ENCODE peak calls at places on chromosome X, in five cellular contexts. L is sigmoid colon, D is HepG2, T is fibroblast of lung, G is suprapubic skin. X is an unnamed sample.

GRCh38 chrX:39907964-39908616 is 189.7 kb downstream of the BCOR start:
- DNase-seq in G (no peak), T (peak), D (peak), L (peak), X (no peak)

GRCh38 chrX:131763674-131764073 is 219.8 kb downstream of the OR13H1 start:
- DNase-seq in G (peak), L (peak), D (no peak), T (no peak), X (no peak)

GRCh38 chrX:18654873-18655836 is 16.8 kb downstream of the RS1 start:
- DNase-seq in T (peak), L (no peak), G (no peak), D (peak), X (no peak)

GRCh38 chrX:102659790-102660757 is 8.8 kb downstream of the GPRASP1 start:
- DNase-seq in T (peak), G (peak), L (peak), D (peak), X (peak)

GRCh38 chrX:151228935-151229334 is 52.6 kb downstream of the GPR50 start:
- DNase-seq in L (no peak), D (no peak), T (no peak), G (no peak), X (no peak)

GRCh38 chrX:46263494-46263893 is 281.7 kb downstream of the ZNF674 start:
- DNase-seq in D (no peak), G (no peak), T (no peak), L (no peak), X (no peak)

GRCh38 chrX:111823068-111823467 is 52.9 kb upstream of the TRPC5OS start:
- DNase-seq in L (no peak), G (no peak), T (no peak), D (no peak), X (no peak)

GRCh38 chrX:110257889-110258288 is 60.0 kb downstream of the AMMECR1 start:
- DNase-seq in G (no peak), T (no peak), D (no peak), L (no peak), X (no peak)

GRCh38 chrX:9587551-9588096 is 122.8 kb downstream of the TBL1X start:
- DNase-seq in T (no peak), L (no peak), G (no peak), D (no peak), X (no peak)

GRCh38 chrX:68534696-68535095 is 35.8 kb downstream of the YIPF6 start:
- DNase-seq in T (no peak), G (no peak), D (no peak), L (no peak), X (no peak)

GRCh38 chrX:54754854-54755253 is 43.2 kb downstream of the ITIH6 start:
- DNase-seq in L (no peak), T (no peak), G (no peak), D (no peak), X (no peak)

GRCh38 chrX:22059800-22060199 is 27.7 kb downstream of the PHEX start:
- DNase-seq in T (no peak), G (no peak), D (no peak), L (no peak), X (no peak)
- TF ChIP-seq CTCF in T (no peak), G (no peak), D (no peak), L (no peak), X (no peak)

DNA sequence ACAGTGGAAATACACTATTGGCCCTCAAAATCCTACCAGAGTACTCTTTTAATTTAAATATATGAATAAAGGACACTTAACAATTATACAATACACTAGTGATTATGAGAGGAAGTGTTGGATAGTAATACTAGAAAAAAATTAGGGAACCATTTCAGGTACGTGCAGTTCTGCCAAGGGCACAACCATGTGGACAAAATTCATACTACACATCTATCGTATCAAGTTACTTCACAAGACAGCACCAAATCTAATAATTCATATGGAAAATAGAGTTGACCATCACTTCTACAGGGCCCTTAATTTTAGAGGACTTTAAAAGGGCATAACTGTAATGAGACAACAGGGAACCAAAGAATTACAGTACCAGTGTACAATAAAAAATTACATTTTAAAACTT is 69.2 kb upstream of the ZCCHC13 start:
- DNase-seq in G (no peak), T (no peak), D (no peak), L (no peak), X (no peak)
- TF ChIP-seq CTCF in G (no peak), T (no peak), D (no peak), L (no peak), X (peak)

GRCh38 chrX:140507223-140507981 is 2.5 kb upstream of the SOX3 start:
- DNase-seq in D (no peak), G (no peak), L (no peak), T (no peak), X (no peak)

GRCh38 chrX:140505421-140506337 is 810 bp upstream of the SOX3 start:
- DNase-seq in D (no peak), G (no peak), L (no peak), T (no peak), X (no peak)

GRCh38 chrX:140509468-140510305 is 4.8 kb upstream of the SOX3 start:
- DNase-seq in G (no peak), D (no peak), T (no peak), L (no peak), X (no peak)

GRCh38 chrX:140508958-140509357 is 4.1 kb upstream of the SOX3 start:
- DNase-seq in G (no peak), T (no peak), L (no peak), D (no peak), X (no peak)

GRCh38 chrX:140507982-140508305 is 3.1 kb upstream of the SOX3 start:
- DNase-seq in G (no peak), T (no peak), D (no peak), L (no peak), X (no peak)
- TF ChIP-seq CTCF in G (no peak), T (no peak), D (no peak), L (no peak), X (peak)

DNA sequence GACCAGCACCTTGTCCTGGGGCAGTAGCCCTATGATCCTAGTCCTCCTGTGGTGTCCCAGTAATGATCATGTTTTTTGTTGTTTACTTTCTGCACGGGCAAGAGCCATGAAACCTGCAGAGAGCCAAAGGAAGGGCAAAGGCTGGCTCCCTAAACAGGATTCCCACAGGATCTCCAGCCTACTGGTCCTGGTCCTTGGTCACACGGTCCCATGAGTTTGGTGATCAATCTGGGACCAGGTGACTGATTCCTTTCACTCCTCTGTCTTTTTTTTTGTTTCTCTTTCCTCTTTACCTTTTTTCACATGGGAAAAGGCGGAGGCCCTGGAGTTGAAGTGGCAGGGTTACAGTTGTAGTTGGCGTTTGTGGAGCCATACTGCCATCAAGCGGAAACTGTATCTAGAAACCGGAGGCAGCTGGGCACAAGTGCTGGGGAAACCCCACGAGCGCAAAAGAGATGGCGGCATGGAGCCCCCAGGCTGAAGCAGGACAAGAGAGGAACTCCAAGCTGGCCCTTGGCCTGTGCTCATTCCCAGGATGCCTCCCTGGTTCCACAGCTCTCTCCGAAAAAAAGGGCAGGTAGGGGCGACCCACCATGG is 34.6 kb downstream of the NBDY start:
- DNase-seq in D (peak), L (peak), G (peak), T (no peak), X (no peak)
- TF ChIP-seq CTCF in D (peak), L (no peak), G (peak), T (no peak), X (no peak)

X was measured in type B pancreatic cell.